ENCODE peak calls at places on chromosomes 11 and 22, in five cellular contexts. One of them, this sample, is unnamed.

GRCh38 chr22:19757985-19758895 is 2.3 kb upstream of the TBX1 start:
- DNase-seq in H9: peak
- DNase-seq in mesenchymal stem cell: no peak
- DNase-seq in mesendoderm: no peak
- DNase-seq in neuronal stem cell: no peak
- DNase-seq in this sample: peak

GRCh38 chr11:129608711-129609110 is 206.9 kb upstream of the TMEM45B start:
- DNase-seq in H9: no peak
- DNase-seq in mesenchymal stem cell: no peak
- DNase-seq in mesendoderm: no peak
- DNase-seq in neuronal stem cell: no peak
- DNase-seq in this sample: no peak

GRCh38 chr22:38653741-38654140 is 2.5 kb downstream of the FAM227A start:
- DNase-seq in H9: no peak
- DNase-seq in mesenchymal stem cell: no peak
- DNase-seq in mesendoderm: no peak
- DNase-seq in neuronal stem cell: no peak
- DNase-seq in this sample: no peak

GRCh38 chr22:44182591-44183588 is 2.2 kb downstream of the PARVG start:
- DNase-seq in H9: no peak
- DNase-seq in mesenchymal stem cell: no peak
- DNase-seq in mesendoderm: no peak
- DNase-seq in neuronal stem cell: no peak
- DNase-seq in this sample: no peak

GRCh38 chr11:37710031-37710430 is 1112.0 kb upstream of the RAG2 start:
- DNase-seq in H9: no peak
- DNase-seq in mesenchymal stem cell: no peak
- DNase-seq in mesendoderm: no peak
- DNase-seq in neuronal stem cell: no peak
- DNase-seq in this sample: no peak

GRCh38 chr11:13891911-13892310 is 70.6 kb upstream of the SPON1 start:
- DNase-seq in H9: no peak
- DNase-seq in mesenchymal stem cell: no peak
- DNase-seq in mesendoderm: no peak
- DNase-seq in neuronal stem cell: no peak
- DNase-seq in this sample: no peak

GRCh38 chr11:75328426-75329277 is 22.8 kb downstream of the ARRB1 start:
- DNase-seq in H9: peak
- DNase-seq in mesenchymal stem cell: peak
- DNase-seq in mesendoderm: peak
- DNase-seq in neuronal stem cell: peak
- DNase-seq in this sample: no peak

GRCh38 chr22:28345304-28345703 is 334.3 kb downstream of the TTC28 start:
- DNase-seq in H9: no peak
- DNase-seq in mesenchymal stem cell: no peak
- DNase-seq in mesendoderm: peak
- DNase-seq in neuronal stem cell: no peak
- DNase-seq in this sample: no peak

GRCh38 chr11:94754335-94754734 is 13.8 kb upstream of the AMOTL1 start:
- DNase-seq in H9: no peak
- DNase-seq in mesenchymal stem cell: no peak
- DNase-seq in mesendoderm: peak
- DNase-seq in neuronal stem cell: no peak
- DNase-seq in this sample: no peak

GRCh38 chr22:50165438-50166123 is 5.0 kb upstream of the PANX2 start:
- DNase-seq in H9: no peak
- DNase-seq in mesenchymal stem cell: no peak
- DNase-seq in mesendoderm: no peak
- DNase-seq in neuronal stem cell: no peak
- DNase-seq in this sample: no peak

GRCh38 chr22:19817561-19818263 is 37.0 kb downstream of the GNB1L start:
- DNase-seq in H9: peak
- DNase-seq in mesenchymal stem cell: no peak
- DNase-seq in mesendoderm: no peak
- DNase-seq in neuronal stem cell: no peak
- DNase-seq in this sample: no peak

GRCh38 chr11:17877886-17878285 is 135.0 kb downstream of the SERGEF start:
- DNase-seq in H9: no peak
- DNase-seq in mesenchymal stem cell: no peak
- DNase-seq in mesendoderm: no peak
- DNase-seq in neuronal stem cell: no peak
- DNase-seq in this sample: no peak

GRCh38 chr11:48041877-48042698 is 61.7 kb downstream of the PTPRJ start:
- DNase-seq in H9: no peak
- DNase-seq in mesenchymal stem cell: no peak
- DNase-seq in mesendoderm: no peak
- DNase-seq in neuronal stem cell: no peak
- DNase-seq in this sample: no peak

GRCh38 chr11:2093575-2094353 is 45.4 kb downstream of the IGF2 start:
- DNase-seq in H9: no peak
- DNase-seq in mesenchymal stem cell: no peak
- DNase-seq in mesendoderm: no peak
- DNase-seq in neuronal stem cell: no peak
- DNase-seq in this sample: no peak

GRCh38 chr22:38788016-38788415 is 5.9 kb downstream of the DNAL4 start:
- DNase-seq in H9: no peak
- DNase-seq in mesenchymal stem cell: peak
- DNase-seq in mesendoderm: no peak
- DNase-seq in neuronal stem cell: no peak
- DNase-seq in this sample: no peak

GRCh38 chr11:12147827-12148226 is 37.4 kb downstream of the MICAL2 start:
- DNase-seq in H9: no peak
- DNase-seq in mesenchymal stem cell: no peak
- DNase-seq in mesendoderm: no peak
- DNase-seq in neuronal stem cell: no peak
- DNase-seq in this sample: no peak

GRCh38 chr11:12149672-12150225 is 39.4 kb downstream of the MICAL2 start:
- DNase-seq in H9: no peak
- DNase-seq in mesenchymal stem cell: peak
- DNase-seq in mesendoderm: no peak
- DNase-seq in neuronal stem cell: no peak
- DNase-seq in this sample: no peak

GRCh38 chr11:12148882-12149281 is 38.5 kb downstream of the MICAL2 start:
- DNase-seq in H9: no peak
- DNase-seq in mesenchymal stem cell: no peak
- DNase-seq in mesendoderm: no peak
- DNase-seq in neuronal stem cell: no peak
- DNase-seq in this sample: no peak

GRCh38 chr11:12150831-12151382 is 40.5 kb downstream of the MICAL2 start:
- DNase-seq in H9: no peak
- DNase-seq in mesenchymal stem cell: peak
- DNase-seq in mesendoderm: no peak
- DNase-seq in neuronal stem cell: no peak
- DNase-seq in this sample: no peak

DNA sequence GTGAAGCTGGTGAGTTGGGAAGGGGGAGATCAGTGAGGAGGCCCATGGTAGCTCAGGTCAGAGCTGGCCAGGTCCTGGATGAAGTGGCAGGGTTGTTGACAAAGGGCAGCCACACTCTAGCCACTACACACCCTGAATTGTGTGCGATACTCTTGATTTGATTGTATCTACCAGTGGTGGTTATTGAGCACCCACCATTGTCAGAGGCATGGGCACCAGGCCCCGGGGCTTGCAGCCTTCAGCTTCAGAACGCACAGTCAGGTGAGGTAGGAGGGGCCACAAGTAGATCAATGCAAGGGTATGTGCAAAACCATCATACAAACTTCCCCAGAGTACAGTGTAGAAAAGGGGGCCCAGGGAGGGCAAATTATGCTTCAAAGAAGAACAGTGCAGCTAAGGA is 38.1 kb downstream of the MICAL2 start:
- DNase-seq in H9: no peak
- DNase-seq in mesenchymal stem cell: no peak
- DNase-seq in mesendoderm: no peak
- DNase-seq in neuronal stem cell: no peak
- DNase-seq in this sample: no peak
- H2BK120ac ChIP-seq in H9: no peak
- H2BK120ac ChIP-seq in mesenchymal stem cell: no peak
- H2BK120ac ChIP-seq in mesendoderm: no peak
- H2BK120ac ChIP-seq in neuronal stem cell: no peak
- H2BK120ac ChIP-seq in this sample: no peak

GRCh38 chr11:326842-327580 is 6.4 kb upstream of the IFITM3 start:
- DNase-seq in H9: no peak
- DNase-seq in mesenchymal stem cell: peak
- DNase-seq in mesendoderm: no peak
- DNase-seq in neuronal stem cell: no peak
- DNase-seq in this sample: no peak
- H2BK120ac ChIP-seq in H9: no peak
- H2BK120ac ChIP-seq in mesenchymal stem cell: peak
- H2BK120ac ChIP-seq in mesendoderm: peak
- H2BK120ac ChIP-seq in neuronal stem cell: peak
- H2BK120ac ChIP-seq in this sample: no peak

DNA sequence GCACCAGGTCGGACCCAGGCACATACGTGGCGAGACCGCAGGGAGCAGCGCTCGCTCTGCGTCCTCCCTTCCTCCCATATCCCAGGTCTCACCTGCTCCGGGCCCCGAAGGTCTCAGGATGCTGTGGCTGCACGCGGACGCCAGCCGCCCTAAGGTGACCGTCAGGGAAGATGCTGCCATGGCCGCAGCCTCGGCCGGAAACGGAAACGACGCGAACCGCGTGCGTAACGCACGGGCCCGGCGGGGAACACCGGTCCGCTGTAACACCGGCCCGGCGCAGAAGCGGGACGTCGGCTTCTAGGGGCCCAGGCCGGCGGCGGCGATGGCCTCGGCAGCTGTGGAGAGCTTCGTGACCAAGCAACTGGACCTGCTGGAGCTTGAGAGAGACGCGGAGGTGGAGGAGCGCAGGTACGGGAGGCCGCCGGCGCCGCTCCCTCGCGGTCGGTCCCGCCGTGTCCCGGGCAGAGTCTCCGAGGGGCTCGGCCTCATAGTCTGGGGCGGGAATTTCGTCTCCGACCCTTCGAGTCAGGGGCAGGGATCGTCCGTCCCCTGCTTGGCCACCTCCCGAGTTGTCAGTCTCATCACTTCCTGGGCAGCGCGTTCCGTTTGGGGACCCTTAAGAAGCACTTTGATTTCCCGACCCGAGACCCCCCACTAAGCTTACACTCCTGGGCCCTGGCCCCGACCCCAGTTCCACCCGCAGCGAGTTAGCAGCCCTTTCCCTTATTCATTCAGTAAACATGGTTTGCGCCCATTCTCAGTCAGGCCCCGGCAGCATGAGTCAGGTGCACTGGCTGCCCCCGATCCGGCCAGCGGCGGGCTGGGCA is at the start of the genes IGHMBP2 and MRPL21:
- DNase-seq in H9: peak
- DNase-seq in mesenchymal stem cell: peak
- DNase-seq in mesendoderm: peak
- DNase-seq in neuronal stem cell: peak
- DNase-seq in this sample: peak
- H2BK120ac ChIP-seq in H9: no peak
- H2BK120ac ChIP-seq in mesenchymal stem cell: peak
- H2BK120ac ChIP-seq in mesendoderm: no peak
- H2BK120ac ChIP-seq in neuronal stem cell: peak
- H2BK120ac ChIP-seq in this sample: peak

GRCh38 chr11:96306933-96307747 is 35.9 kb downstream of the MAML2 start:
- DNase-seq in H9: no peak
- DNase-seq in mesenchymal stem cell: peak
- DNase-seq in mesendoderm: peak
- DNase-seq in neuronal stem cell: peak
- DNase-seq in this sample: no peak
- H2BK120ac ChIP-seq in H9: no peak
- H2BK120ac ChIP-seq in mesenchymal stem cell: no peak
- H2BK120ac ChIP-seq in mesendoderm: no peak
- H2BK120ac ChIP-seq in neuronal stem cell: no peak
- H2BK120ac ChIP-seq in this sample: no peak

GRCh38 chr11:111565111-111565720 is 24.7 kb downstream of the LAYN start:
- DNase-seq in H9: peak
- DNase-seq in mesenchymal stem cell: peak
- DNase-seq in mesendoderm: peak
- DNase-seq in neuronal stem cell: peak
- DNase-seq in this sample: peak
- H2BK120ac ChIP-seq in H9: no peak
- H2BK120ac ChIP-seq in mesenchymal stem cell: no peak
- H2BK120ac ChIP-seq in mesendoderm: no peak
- H2BK120ac ChIP-seq in neuronal stem cell: no peak
- H2BK120ac ChIP-seq in this sample: no peak

DNA sequence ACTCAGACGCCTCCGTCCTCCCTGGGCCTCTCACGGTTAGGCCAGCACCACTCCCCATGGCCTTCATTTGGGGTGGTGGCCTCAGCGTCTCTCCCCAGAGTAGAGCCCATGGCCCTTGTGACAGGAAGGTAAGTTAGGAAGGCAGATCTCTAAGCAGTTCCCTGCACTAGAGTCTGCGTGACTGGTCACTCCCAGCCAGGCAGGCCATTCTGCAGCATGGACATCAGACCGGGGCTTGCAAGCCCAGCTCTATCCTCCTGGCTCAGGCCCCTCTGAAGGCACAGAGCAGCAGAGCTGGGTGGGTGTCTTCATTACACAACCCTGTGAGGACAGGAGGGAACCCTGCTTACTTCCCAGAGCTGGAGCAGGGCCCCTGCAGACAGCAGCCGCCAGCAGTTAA is 77.4 kb downstream of the PIWIL3 start:
- DNase-seq in H9: no peak
- DNase-seq in mesenchymal stem cell: no peak
- DNase-seq in mesendoderm: no peak
- DNase-seq in neuronal stem cell: no peak
- DNase-seq in this sample: no peak
- H2BK120ac ChIP-seq in H9: no peak
- H2BK120ac ChIP-seq in mesenchymal stem cell: no peak
- H2BK120ac ChIP-seq in mesendoderm: no peak
- H2BK120ac ChIP-seq in neuronal stem cell: no peak
- H2BK120ac ChIP-seq in this sample: peak

DNA sequence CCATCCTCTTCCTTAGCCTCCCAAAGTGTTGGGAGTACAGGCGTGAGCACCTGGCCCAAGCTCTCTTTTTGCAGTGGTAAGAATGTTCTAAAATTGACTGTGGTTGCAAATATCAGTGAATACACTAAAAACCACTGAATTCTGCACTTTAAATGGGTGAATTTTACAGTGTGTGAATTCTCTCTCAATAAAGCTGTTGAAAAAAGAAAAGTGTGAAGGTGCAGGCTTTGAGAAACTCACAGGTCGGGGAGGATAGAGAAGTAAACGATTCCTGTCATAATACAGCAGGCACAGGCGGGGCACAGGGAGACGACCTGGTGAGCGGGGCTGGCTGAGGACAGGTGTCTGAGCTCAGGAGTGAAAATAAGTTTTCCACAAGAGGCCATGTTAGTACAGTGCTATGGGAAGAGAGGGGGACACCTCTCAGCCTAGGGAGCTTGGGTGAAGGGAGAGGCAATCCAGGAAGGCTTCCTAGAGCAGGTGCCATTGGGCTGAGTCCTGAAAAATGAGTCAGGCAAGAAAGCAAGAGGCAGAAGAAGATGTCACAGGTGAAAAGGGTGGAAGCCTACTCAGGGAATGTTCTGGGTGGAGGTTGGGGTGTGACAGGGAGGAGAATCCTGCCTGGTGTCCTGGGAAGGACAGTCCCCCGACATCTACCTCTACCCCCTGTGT is 26.1 kb downstream of the LIF start:
- DNase-seq in H9: no peak
- DNase-seq in mesenchymal stem cell: no peak
- DNase-seq in mesendoderm: no peak
- DNase-seq in neuronal stem cell: no peak
- DNase-seq in this sample: no peak
- H2BK120ac ChIP-seq in H9: no peak
- H2BK120ac ChIP-seq in mesenchymal stem cell: no peak
- H2BK120ac ChIP-seq in mesendoderm: no peak
- H2BK120ac ChIP-seq in neuronal stem cell: no peak
- H2BK120ac ChIP-seq in this sample: no peak

This sample was measured in H1.